ENCODE peak calls at places on chromosomes 7 and 10, in five cellular contexts. A is WERI-Rb-1; I is lower lobe of right lung; E is CD8-positive, alpha-beta T cell; K is NT2/D1. O is an unnamed sample.

GRCh38 chr7:128236924-128237586 is 4.0 kb upstream of the LEP start:
- DNase-seq in K (no peak), I (no peak), A (no peak), E (peak; percentile 1), O (no peak)

GRCh38 chr10:43453266-43453831 is 16.4 kb downstream of the ZNF487 start:
- DNase-seq in A (no peak), K (no peak), I (no peak), E (no peak), O (no peak)

GRCh38 chr7:36363515-36363914 is 26.1 kb upstream of the ANLN start:
- DNase-seq in K (no peak), I (no peak), A (no peak), E (no peak), O (no peak)

GRCh38 chr7:85125160-85125559 is 61.7 kb downstream of the SEMA3D start:
- DNase-seq in K (no peak), A (no peak), I (no peak), E (no peak), O (no peak)

GRCh38 chr10:133324198-133324792 is 12.4 kb downstream of the CALY start:
- DNase-seq in K (peak; percentile 38), E (peak; percentile 26), I (peak; percentile 75), A (peak; percentile 93), O (no peak)

GRCh38 chr10:133378251-133379096 is 588 bp upstream of the PAOX start:
- DNase-seq in K (no peak), E (peak; percentile 36), A (peak; percentile 55), I (peak; percentile 90), O (no peak)

GRCh38 chr7:71538210-71538609 is 406.3 kb downstream of the GALNT17 start:
- DNase-seq in K (no peak), A (no peak), E (no peak), I (no peak), O (peak; percentile 6)

GRCh38 chr7:3095046-3095445 is 51.4 kb upstream of the CARD11 start:
- DNase-seq in K (no peak), A (no peak), E (peak; percentile 35), I (peak; percentile 71), O (no peak)

GRCh38 chr7:128108641-128109423 is 77.6 kb upstream of the LRRC4 start:
- DNase-seq in I (no peak), K (no peak), A (no peak), E (no peak), O (no peak)

GRCh38 chr7:156156734-156157408 is 344.6 kb upstream of the SHH start:
- DNase-seq in A (peak; percentile 19), E (no peak), K (peak; percentile 49), I (no peak), O (no peak)

GRCh38 chr10:84825330-84825729 is 496.9 kb downstream of the CCSER2 start:
- DNase-seq in E (no peak), A (peak; percentile 77), K (no peak), I (no peak), O (no peak)

GRCh38 chr10:56449770-56450169 is 88.7 kb upstream of the ZWINT start:
- DNase-seq in K (no peak), A (no peak), E (no peak), I (no peak), O (no peak)

GRCh38 chr10:50917486-50917885 is 32.1 kb upstream of the A1CF start:
- DNase-seq in E (no peak), A (no peak), I (no peak), K (no peak), O (no peak)

GRCh38 chr7:15433154-15433553 is 128.7 kb downstream of the AGMO start:
- DNase-seq in K (no peak), E (no peak), I (no peak), A (no peak), O (no peak)

GRCh38 chr10:47380341-47381215 is 3.5 kb downstream of the ZNF488 start:
- DNase-seq in E (no peak), K (no peak), I (no peak), A (no peak), O (no peak)

GRCh38 chr7:44767912-44768662 is 19.4 kb downstream of the ZMIZ2 start:
- DNase-seq in E (no peak), K (no peak), I (no peak), A (no peak), O (no peak)

GRCh38 chr7:43296306-43296705 is 183.9 kb downstream of the HECW1 start:
- DNase-seq in K (no peak), I (no peak), A (no peak), E (no peak), O (no peak)

DNA sequence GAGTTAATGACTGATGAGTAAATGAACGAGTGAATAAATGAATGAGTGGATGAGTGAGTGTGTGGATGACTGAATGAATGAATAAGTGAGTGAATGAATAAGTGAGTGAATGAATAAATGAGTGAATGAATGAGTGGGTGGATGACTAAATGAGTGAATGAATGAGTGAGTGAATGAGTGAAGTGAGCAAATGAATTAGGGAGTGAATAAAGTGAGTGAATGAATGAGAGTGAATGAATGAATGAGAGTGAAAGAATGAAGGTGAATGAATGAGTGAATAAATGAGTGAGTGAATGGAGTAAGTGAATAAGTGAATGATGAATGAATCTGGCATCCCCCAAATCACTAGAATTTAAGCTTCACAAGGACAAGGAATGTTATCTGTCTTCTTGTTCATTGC is 1253.0 kb downstream of the TYW1 start:
- DNase-seq in I (no peak), A (no peak), E (no peak), K (no peak), O (no peak)
- H3K9me3 ChIP-seq in I (no peaks in the 10 kb centered on the region), A (no peaks in the 10 kb centered on the region), E (no peaks in the 10 kb centered on the region), K (peaks cover 17% of the 10 kb centered on the region), O (no peaks in the 10 kb centered on the region)

DNA sequence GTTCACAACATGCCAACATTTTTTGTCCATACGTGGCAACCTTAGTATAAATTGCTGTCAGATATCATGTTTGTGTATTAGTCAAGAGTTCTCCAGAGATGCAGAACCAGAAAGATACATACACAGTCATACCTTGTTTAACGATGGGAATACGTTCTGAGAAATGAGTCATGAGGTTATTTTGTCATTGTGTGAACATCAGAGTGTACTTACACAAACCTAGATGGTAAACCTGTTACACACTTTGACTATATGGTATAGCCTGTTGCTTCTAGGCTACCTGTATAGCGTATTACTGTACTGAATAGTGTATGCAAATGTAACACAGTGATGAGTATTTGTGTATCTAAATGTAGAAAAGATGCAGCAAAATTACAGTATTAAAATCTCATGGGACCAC is 22.3 kb downstream of the ZNF518A start:
- DNase-seq in A (no peak), I (no peak), K (no peak), E (no peak), O (no peak)
- H3K36me3 ChIP-seq in A (peaks cover 52% of the 10 kb centered on the region), I (peaks cover 74% of the 10 kb centered on the region), K (peaks cover 55% of the 10 kb centered on the region), E (peaks cover 45% of the 10 kb centered on the region), O (peaks cover 19% of the 10 kb centered on the region)

GRCh38 chr7:5064391-5065106 is 18.9 kb downstream of the RBAK start:
- DNase-seq in I (no peak), A (no peak), K (no peak), E (no peak), O (no peak)
- H3K9me3 ChIP-seq in I (peaks cover 98% of the 10 kb centered on the region), A (peaks cover 25% of the 10 kb centered on the region), K (peaks cover 94% of the 10 kb centered on the region), E (peaks cover 69% of the 10 kb centered on the region), O (peaks cover 65% of the 10 kb centered on the region)

GRCh38 chr10:815338-816104 is 116.0 kb downstream of the LARP4B start:
- DNase-seq in K (no peak), I (no peak), A (no peak), E (no peak), O (no peak)
- H3K36me3 ChIP-seq in K (peaks cover 86% of the 10 kb centered on the region), I (peaks cover 100% of the 10 kb centered on the region), A (peaks cover 5% of the 10 kb centered on the region), E (peaks cover 54% of the 10 kb centered on the region), O (peaks cover 23% of the 10 kb centered on the region)

DNA sequence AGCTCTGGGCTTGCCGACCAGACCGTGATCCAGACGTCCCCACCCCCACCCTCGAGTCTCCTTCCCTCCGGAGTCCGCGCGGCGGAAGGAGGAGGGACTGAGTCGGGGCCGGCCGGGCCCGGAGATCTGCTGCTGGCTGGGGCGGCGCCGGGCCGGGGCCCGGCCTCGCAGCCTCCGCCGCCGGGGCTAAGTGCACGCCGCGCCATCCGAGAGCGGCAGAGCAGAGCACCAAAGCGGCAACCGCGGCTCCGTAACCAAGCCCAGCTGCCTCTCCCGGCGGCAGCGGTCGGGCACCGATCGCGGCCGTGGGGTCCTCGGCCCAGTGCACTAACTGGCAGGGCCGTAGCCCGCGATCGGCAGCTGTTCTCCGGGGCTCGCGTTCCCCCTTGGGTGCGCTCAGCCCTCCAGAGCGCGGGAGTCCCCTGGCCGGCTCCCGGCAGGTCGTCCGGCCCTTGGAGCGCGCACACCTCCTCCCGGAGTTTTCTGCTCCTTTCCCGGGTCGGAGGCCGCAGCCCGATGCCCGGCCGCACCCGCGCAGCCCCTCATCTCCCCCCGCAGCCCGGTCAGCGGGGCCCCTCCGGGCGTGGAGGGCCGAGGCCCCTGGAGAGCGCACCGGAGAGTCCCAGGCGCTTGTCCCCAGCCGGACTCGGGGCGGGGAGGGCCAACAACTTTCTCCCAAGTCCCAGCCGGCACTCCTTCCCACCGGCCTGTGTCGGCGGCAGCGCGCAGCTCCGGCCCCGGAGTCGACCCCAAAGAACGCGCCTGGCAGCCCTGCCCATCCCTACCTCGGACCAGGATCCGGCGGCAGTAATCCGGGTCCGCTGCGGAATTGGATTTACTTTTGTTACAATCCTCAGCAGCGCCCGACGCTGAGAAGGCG is 799 bp downstream of the VAX1 start:
- DNase-seq in I (no peak), E (no peak), K (no peak), A (peak; percentile 65), O (no peak)
- H3K9me3 ChIP-seq in I (no peaks in the 10 kb centered on the region), E (no peaks in the 10 kb centered on the region), K (no peaks in the 10 kb centered on the region), A (peaks cover 4% of the 10 kb centered on the region), O (no peaks in the 10 kb centered on the region)

GRCh38 chr7:159008417-159008816 is 136.2 kb downstream of the VIPR2 start:
- DNase-seq in K (no peak), I (no peak), E (no peak), A (no peak), O (no peak)
- H3K36me3 ChIP-seq in K (no peaks in the 10 kb centered on the region), I (no peaks in the 10 kb centered on the region), E (no peaks in the 10 kb centered on the region), A (no peaks in the 10 kb centered on the region), O (no peaks in the 10 kb centered on the region)

GRCh38 chr7:6675807-6676405 is 30.8 kb downstream of the ZNF12 start:
- DNase-seq in E (no peak), I (no peak), A (no peak), K (no peak), O (no peak)

GRCh38 chr7:6680146-6680545 is 26.6 kb downstream of the ZNF12 start:
- DNase-seq in K (no peak), I (no peak), A (no peak), E (no peak), O (no peak)
- H3K9me3 ChIP-seq in K (peaks cover 99% of the 10 kb centered on the region), I (peaks cover 99% of the 10 kb centered on the region), A (peaks cover 72% of the 10 kb centered on the region), E (peaks cover 53% of the 10 kb centered on the region), O (peaks cover 15% of the 10 kb centered on the region)

DNA sequence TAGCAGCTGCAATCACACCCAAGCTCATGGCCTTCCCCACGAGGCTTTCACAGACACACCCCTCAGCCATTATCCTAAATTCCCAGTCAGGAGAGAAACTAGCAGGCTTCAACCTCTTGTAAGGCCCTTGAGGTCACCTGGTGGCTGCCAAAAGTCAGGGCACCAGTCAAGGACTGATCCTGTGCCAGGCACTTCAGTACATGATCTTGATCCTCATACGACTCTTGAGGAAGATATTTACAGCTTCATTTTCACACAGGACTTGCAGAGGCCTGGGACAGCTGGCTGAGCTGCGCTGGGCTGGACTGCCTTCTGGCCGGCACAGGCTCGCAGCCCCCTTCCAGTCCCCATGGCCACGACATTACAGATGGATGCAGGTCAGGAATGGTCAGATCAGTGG is 8.8 kb downstream of the PDAP1 start:
- DNase-seq in E (no peak), K (no peak), A (no peak), I (peak; percentile 69), O (no peak)
- H3K36me3 ChIP-seq in E (peaks cover 44% of the 10 kb centered on the region), K (peaks cover 92% of the 10 kb centered on the region), A (peaks cover 87% of the 10 kb centered on the region), I (peaks cover 97% of the 10 kb centered on the region), O (peaks cover 73% of the 10 kb centered on the region)